ENCODE peak calls at places on chromosome 18, in ten cellular contexts. W, N, P, H, B, I, S, D, O and R are unnamed samples.
A peak's percentile ranks its signal among the peaks of the same experiment; 100 is the strongest.

GRCh38 chr18:2932247-2933181 is 80.4 kb downstream of the LPIN2 start:
- DNase-seq in W (peak; percentile 81), N (no peak), P (peak; percentile 58), H (no peak), B (peak; percentile 33), I (peak; percentile 91), S (peak; percentile 64), D (no peak), O (peak; percentile 80), R (no peak)

GRCh38 chr18:63137999-63138448 is 181.5 kb downstream of the BCL2 start:
- DNase-seq in W (no peak), N (peak; percentile 56), P (no peak), H (no peak), B (no peak), I (peak; percentile 73), S (no peak), D (peak; percentile 61), O (no peak), R (no peak)

GRCh38 chr18:76451475-76452331 is 43.3 kb downstream of the ZNF516 start:
- DNase-seq in W (no peak), N (peak; percentile 51), P (no peak), H (no peak), B (peak; percentile 20), I (peak; percentile 67), S (no peak), D (no peak), O (peak; percentile 68), R (no peak)

GRCh38 chr18:10070581-10071000 is 156.8 kb downstream of the VAPA start:
- DNase-seq in W (peak; percentile 78), N (no peak), P (no peak), H (no peak), B (no peak), I (no peak), S (no peak), D (no peak), O (no peak), R (no peak)

GRCh38 chr18:60099709-60100108 is 199.9 kb downstream of the PMAIP1 start:
- DNase-seq in W (no peak), N (no peak), P (no peak), H (no peak), B (no peak), I (no peak), S (no peak), D (no peak), O (no peak), R (no peak)

GRCh38 chr18:62781262-62781661 is 65.9 kb downstream of the PHLPP1 start:
- DNase-seq in W (no peak), N (no peak), P (peak; percentile 20), H (no peak), B (no peak), I (no peak), S (no peak), D (no peak), O (no peak), R (no peak)

GRCh38 chr18:79511671-79512301 is 116.1 kb downstream of the NFATC1 start:
- DNase-seq in W (no peak), N (no peak), P (peak; percentile 12), H (peak; percentile 0), B (peak; percentile 15), I (no peak), S (peak; percentile 27), D (peak; percentile 45), O (peak; percentile 31), R (peak; percentile 75)

GRCh38 chr18:68779169-68779568 is 18.7 kb upstream of the CCDC102B start:
- DNase-seq in W (peak; percentile 95), N (no peak), P (no peak), H (no peak), B (no peak), I (no peak), S (no peak), D (no peak), O (no peak), R (no peak)

GRCh38 chr18:43886341-43886740 is 609.1 kb upstream of the SYT4 start:
- DNase-seq in W (peak; percentile 37), N (no peak), P (no peak), H (no peak), B (no peak), I (no peak), S (no peak), D (no peak), O (no peak), R (no peak)

GRCh38 chr18:36492604-36493329 is 195.3 kb downstream of the FHOD3 start:
- DNase-seq in W (no peak), N (no peak), P (no peak), H (no peak), B (no peak), I (no peak), S (no peak), D (no peak), O (no peak), R (no peak)

GRCh38 chr18:36440614-36441013 is 143.1 kb downstream of the FHOD3 start:
- DNase-seq in W (no peak), N (no peak), P (no peak), H (no peak), B (no peak), I (no peak), S (peak; percentile 45), D (no peak), O (no peak), R (no peak)

GRCh38 chr18:34659579-34660517 is 50.2 kb upstream of the DTNA start:
- DNase-seq in W (peak; percentile 98), N (peak; percentile 91), P (peak; percentile 84), H (peak; percentile 87), B (peak; percentile 83), I (no peak), S (peak; percentile 46), D (peak; percentile 87), O (peak; percentile 75), R (peak; percentile 94)

GRCh38 chr18:44180683-44181082 is 500.0 kb upstream of the SETBP1 start:
- DNase-seq in W (peak; percentile 86), N (no peak), P (no peak), H (no peak), B (no peak), I (no peak), S (no peak), D (no peak), O (no peak), R (no peak)

GRCh38 chr18:43830905-43831304 is 553.6 kb upstream of the SYT4 start:
- DNase-seq in W (peak; percentile 47), N (peak; percentile 44), P (no peak), H (no peak), B (no peak), I (no peak), S (no peak), D (no peak), O (no peak), R (no peak)

GRCh38 chr18:10977042-10977441 is 172.3 kb downstream of the PIEZO2 start:
- DNase-seq in W (no peak), N (no peak), P (no peak), H (no peak), B (no peak), I (no peak), S (no peak), D (no peak), O (no peak), R (no peak)

GRCh38 chr18:5475252-5475651 is 68.5 kb downstream of the EPB41L3 start:
- DNase-seq in W (peak; percentile 19), N (peak; percentile 60), P (no peak), H (no peak), B (no peak), I (no peak), S (no peak), D (no peak), O (no peak), R (peak; percentile 54)

GRCh38 chr18:67243799-67244587 is 272.5 kb downstream of the DSEL start:
- DNase-seq in W (no peak), N (no peak), P (no peak), H (no peak), B (no peak), I (no peak), S (no peak), D (no peak), O (no peak), R (no peak)

GRCh38 chr18:37544196-37544595 is 21.4 kb downstream of the CELF4 start:
- DNase-seq in W (no peak), N (no peak), P (no peak), H (no peak), B (no peak), I (no peak), S (no peak), D (no peak), O (peak; percentile 77), R (peak; percentile 32)

GRCh38 chr18:967037-967576 is 62.4 kb downstream of the ADCYAP1 start:
- DNase-seq in W (no peak), N (no peak), P (no peak), H (no peak), B (no peak), I (no peak), S (no peak), D (no peak), O (no peak), R (no peak)
- H3K4me3 ChIP-seq in W (no peak overlapping the region), N (no peak overlapping the region), P (no peak overlapping the region), H (no peak overlapping the region), B (no peak overlapping the region), I (no peak overlapping the region), S (no peak overlapping the region), D (no peak overlapping the region), O (no peak overlapping the region), R (no peak overlapping the region)

DNA sequence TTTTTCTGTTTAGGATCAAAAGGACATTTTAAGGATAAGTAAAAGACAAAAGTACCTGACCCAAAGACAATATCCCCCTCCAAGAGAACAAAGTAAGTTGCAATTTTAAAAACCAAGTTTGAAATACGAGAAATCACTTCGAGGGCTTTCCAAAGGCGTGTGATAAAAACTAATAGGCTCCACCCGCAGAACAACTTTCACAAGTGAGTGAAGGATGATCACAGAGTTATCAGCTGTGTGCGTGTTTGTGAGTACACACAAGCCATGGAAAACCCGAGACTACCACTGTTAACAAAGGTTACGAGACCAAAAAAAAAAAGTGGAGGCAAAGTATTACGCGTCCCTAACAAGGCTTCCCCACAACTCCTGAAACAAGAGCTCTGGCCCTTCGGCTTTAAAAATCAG is 776 bp downstream of the SMAD2 start:
- DNase-seq in W (peak; percentile 61), N (no peak), P (no peak), H (no peak), B (no peak), I (no peak), S (no peak), D (no peak), O (no peak), R (no peak)
- H3K4me1 ChIP-seq in W (no peaks in the 10 kb centered on the region), N (no peaks in the 10 kb centered on the region), P (peaks cover 8% of the 10 kb centered on the region), H (peaks cover 29% of the 10 kb centered on the region), B (no peaks in the 10 kb centered on the region), I (peaks cover 74% of the 10 kb centered on the region), S (peaks cover 4% of the 10 kb centered on the region), D (peaks cover 32% of the 10 kb centered on the region), O (peaks cover 64% of the 10 kb centered on the region), R (no peaks in the 10 kb centered on the region)

DNA sequence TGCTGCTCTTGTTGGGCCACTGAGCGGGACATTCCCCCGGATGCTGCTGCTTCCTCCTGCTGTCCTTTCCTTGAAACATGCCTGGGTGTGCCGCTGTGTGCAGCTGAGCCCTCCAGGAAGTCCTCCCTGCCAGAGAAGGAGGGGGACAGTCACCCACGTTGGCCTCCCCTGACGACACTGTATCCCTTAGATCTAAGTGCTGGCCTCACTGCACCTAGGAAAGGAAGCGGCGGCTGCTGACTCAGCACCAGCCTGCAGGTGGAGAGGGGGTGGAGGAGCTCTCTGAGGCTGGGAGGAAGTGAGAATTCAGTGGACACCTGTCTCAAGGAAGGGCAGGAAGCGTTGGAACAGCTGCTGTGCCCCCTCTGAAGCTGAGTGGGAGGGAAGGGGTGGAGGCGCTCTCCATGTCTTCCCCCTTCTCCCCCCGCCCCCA is 239.8 kb downstream of the HAUS1 start:
- DNase-seq in W (no peak), N (peak; percentile 58), P (peak; percentile 32), H (no peak), B (no peak), I (peak; percentile 53), S (no peak), D (peak; percentile 59), O (no peak), R (peak; percentile 61)
- H3K27me3 ChIP-seq in W (peaks cover 6% of the 10 kb centered on the region), N (no peaks in the 10 kb centered on the region), P (no peaks in the 10 kb centered on the region), H (no peaks in the 10 kb centered on the region), B (no peaks in the 10 kb centered on the region), I (no peaks in the 10 kb centered on the region), S (no peaks in the 10 kb centered on the region), D (no peaks in the 10 kb centered on the region), O (no peaks in the 10 kb centered on the region), R (no peaks in the 10 kb centered on the region)

GRCh38 chr18:4455113-4455811 is at the start of gene DLGAP1:
- DNase-seq in W (no peak), N (peak; percentile 46), P (no peak), H (peak; percentile 49), B (peak; percentile 79), I (no peak), S (peak; percentile 49), D (peak; percentile 73), O (peak; percentile 95), R (peak; percentile 87)
- H3K4me3 ChIP-seq in W (no peak within 1 kb of the TSS), N (peak within 1 kb of the TSS; percentile 21), P (peak within 1 kb of the TSS; percentile 20), H (peak within 1 kb of the TSS; percentile 31), B (peak within 1 kb of the TSS; percentile 32), I (no peak within 1 kb of the TSS), S (peak within 1 kb of the TSS; percentile 6), D (peak within 1 kb of the TSS; percentile 53), O (peak within 1 kb of the TSS; percentile 82), R (peak within 1 kb of the TSS; percentile 32)